ENCODE peak calls at places on chromosomes 16 and 17, in six cellular contexts. G is heart right ventricle, V is PC-9, Z is choroid plexus epithelial cell, E is suprapubic skin, Q is fibroblast of the aortic adventitia. P is an unnamed sample.

GRCh38 chr16:13935408-13935807 is 15.5 kb downstream of the ERCC4 start:
- DNase-seq in G (no peak), V (no peak), Z (no peak), E (no peak), Q (no peak), P (no peak)

GRCh38 chr16:49021136-49021535 is 260.5 kb downstream of the CBLN1 start:
- DNase-seq in G (no peak), V (no peak), Z (no peak), E (no peak), Q (peak; percentile 79), P (peak; percentile 42)

GRCh38 chr16:17965131-17965530 is 371.4 kb downstream of the NPIPA8 start:
- DNase-seq in G (no peak), V (no peak), Z (no peak), E (no peak), Q (no peak), P (no peak)

GRCh38 chr16:15765880-15766279 is 90.9 kb downstream of the MYH11 start:
- DNase-seq in G (peak; percentile 52), V (peak; percentile 45), Z (peak; percentile 35), E (no peak), Q (peak; percentile 40), P (peak; percentile 48)

GRCh38 chr17:65535777-65536572 is 25.5 kb downstream of the AXIN2 start:
- DNase-seq in G (no peak), V (no peak), Z (no peak), E (no peak), Q (peak; percentile 63), P (no peak)

GRCh38 chr17:28335959-28336871 is 654 bp downstream of the TNFAIP1 start:
- DNase-seq in G (peak; percentile 85), V (peak; percentile 75), Z (peak; percentile 90), E (no peak), Q (peak; percentile 96), P (peak; percentile 94)

GRCh38 chr16:55508271-55508921 is 476 bp upstream of the LPCAT2 start:
- DNase-seq in G (no peak), V (no peak), Z (no peak), E (no peak), Q (peak; percentile 65), P (no peak)

GRCh38 chr17:69884361-69884760 is 190.7 kb upstream of the KCNJ16 start:
- DNase-seq in G (no peak), V (no peak), Z (peak; percentile 40), E (no peak), Q (no peak), P (no peak)

GRCh38 chr16:50247123-50247905 is 19.0 kb upstream of the ADCY7 start:
- DNase-seq in G (no peak), V (no peak), Z (no peak), E (no peak), Q (no peak), P (no peak)

GRCh38 chr17:68461589-68461988 is 4.3 kb upstream of the WIPI1 start:
- DNase-seq in G (no peak), V (no peak), Z (no peak), E (no peak), Q (no peak), P (no peak)

GRCh38 chr17:879546-879945 is 97.4 kb downstream of the MRM3 start:
- DNase-seq in G (peak; percentile 86), V (peak; percentile 89), Z (peak; percentile 91), E (peak; percentile 89), Q (peak; percentile 93), P (peak; percentile 80)

GRCh38 chr17:872843-873242 is 90.7 kb downstream of the MRM3 start:
- DNase-seq in G (no peak), V (no peak), Z (no peak), E (no peak), Q (no peak), P (no peak)

GRCh38 chr17:880074-880870 is 98.1 kb downstream of the MRM3 start:
- DNase-seq in G (peak; percentile 73), V (peak; percentile 47), Z (peak; percentile 22), E (no peak), Q (peak; percentile 60), P (peak; percentile 20)

GRCh38 chr17:871731-872517 is 89.8 kb downstream of the MRM3 start:
- DNase-seq in G (no peak), V (no peak), Z (no peak), E (no peak), Q (no peak), P (no peak)

DNA sequence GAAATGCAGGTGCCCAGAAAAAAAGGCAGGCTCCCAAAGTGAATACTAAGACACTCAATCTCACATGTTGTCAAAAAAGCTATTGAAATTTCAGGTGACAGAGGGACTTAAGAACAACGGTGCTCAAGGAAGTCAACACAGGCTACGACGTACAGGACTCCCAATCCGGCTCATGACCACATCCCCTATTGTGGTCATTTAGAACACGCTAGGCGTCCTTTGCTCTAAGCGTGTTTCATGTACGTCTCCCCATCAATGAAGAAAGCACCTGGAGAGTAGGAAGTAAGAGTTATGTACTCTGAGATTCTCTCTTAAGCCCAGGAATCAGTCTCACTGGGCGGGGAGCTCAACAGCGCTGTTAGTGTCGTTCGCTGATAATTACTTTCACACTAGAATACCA is 94.1 kb downstream of the MRM3 start:
- DNase-seq in G (no peak), V (no peak), Z (no peak), E (no peak), Q (no peak), P (no peak)
- TF ChIP-seq CTCF in G (no peak), V (no peak), Z (no peak), E (no peak), Q (no peak), P (no peak)

GRCh38 chr16:26742040-26742439 is 324.7 kb upstream of the C16orf82 start:
- DNase-seq in G (no peak), V (no peak), Z (no peak), E (no peak), Q (no peak), P (no peak)
- H3K4me3 ChIP-seq in G (no peak overlapping the region), V (no peak overlapping the region), Z (no peak overlapping the region), E (no peak overlapping the region), Q (no peak overlapping the region), P (no peak overlapping the region)

GRCh38 chr16:85209526-85210121 is 97.4 kb upstream of the CIBAR2 start:
- DNase-seq in G (peak; percentile 54), V (no peak), Z (no peak), E (no peak), Q (no peak), P (no peak)
- TF ChIP-seq CTCF in G (no peak), V (no peak), Z (peak; percentile 18), E (no peak), Q (no peak), P (no peak)

GRCh38 chr16:89484088-89484501 is 6.3 kb downstream of the ANKRD11 start:
- DNase-seq in G (no peak), V (no peak), Z (no peak), E (no peak), Q (no peak), P (no peak)
- H3K4me3 ChIP-seq in G (no peak overlapping the region), V (no peak overlapping the region), Z (no peak overlapping the region), E (no peak overlapping the region), Q (no peak overlapping the region), P (no peak overlapping the region)

GRCh38 chr16:83397601-83398000 is 410.2 kb upstream of the HSBP1 start:
- DNase-seq in G (no peak), V (no peak), Z (no peak), E (no peak), Q (no peak), P (peak; percentile 2)

GRCh38 chr16:83402160-83402794 is 405.5 kb upstream of the HSBP1 start:
- DNase-seq in G (no peak), V (no peak), Z (no peak), E (no peak), Q (peak; percentile 9), P (no peak)

GRCh38 chr16:83403751-83404150 is 404.0 kb upstream of the HSBP1 start:
- DNase-seq in G (no peak), V (no peak), Z (peak; percentile 50), E (no peak), Q (peak; percentile 72), P (peak; percentile 43)

GRCh38 chr16:83402969-83403368 is 404.8 kb upstream of the HSBP1 start:
- DNase-seq in G (no peak), V (no peak), Z (peak; percentile 69), E (no peak), Q (peak; percentile 14), P (peak; percentile 47)

DNA sequence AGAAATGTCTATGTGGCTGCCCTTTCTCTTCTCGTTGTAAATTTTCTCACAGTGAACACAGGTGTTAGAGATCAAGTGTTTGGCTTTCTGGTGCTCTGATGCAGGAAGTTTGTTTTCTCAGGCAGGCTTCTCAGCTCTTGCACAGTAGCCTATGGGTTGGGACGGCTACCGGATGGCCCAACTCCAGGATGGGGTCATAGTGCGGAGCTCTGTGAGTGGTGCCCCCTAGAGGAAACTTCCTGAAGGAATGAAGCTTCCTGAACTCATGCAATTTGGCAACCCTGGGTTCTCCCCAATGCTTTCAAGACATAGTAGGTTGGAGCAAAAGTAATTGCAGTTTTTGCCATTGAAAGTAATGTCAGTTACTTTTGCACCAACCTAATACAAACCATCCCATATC is 407.5 kb upstream of the HSBP1 start:
- DNase-seq in G (no peak), V (no peak), Z (peak; percentile 32), E (no peak), Q (no peak), P (peak; percentile 17)
- TF ChIP-seq CTCF in G (no peak), V (no peak), Z (peak; percentile 33), E (no peak), Q (no peak), P (no peak)

GRCh38 chr16:165218-165538 is 600 bp upstream of the HBM start:
- DNase-seq in G (no peak), V (no peak), Z (no peak), E (no peak), Q (no peak), P (no peak)

GRCh38 chr16:168424-168823 is 2.6 kb downstream of the HBM start:
- DNase-seq in G (no peak), V (no peak), Z (no peak), E (no peak), Q (no peak), P (no peak)

GRCh38 chr16:167117-167462 is 1.3 kb downstream of the HBM start:
- DNase-seq in G (no peak), V (no peak), Z (no peak), E (no peak), Q (no peak), P (no peak)

GRCh38 chr16:166375-167116 is 768 bp downstream of the HBM start:
- DNase-seq in G (no peak), V (no peak), Z (no peak), E (no peak), Q (no peak), P (no peak)

DNA sequence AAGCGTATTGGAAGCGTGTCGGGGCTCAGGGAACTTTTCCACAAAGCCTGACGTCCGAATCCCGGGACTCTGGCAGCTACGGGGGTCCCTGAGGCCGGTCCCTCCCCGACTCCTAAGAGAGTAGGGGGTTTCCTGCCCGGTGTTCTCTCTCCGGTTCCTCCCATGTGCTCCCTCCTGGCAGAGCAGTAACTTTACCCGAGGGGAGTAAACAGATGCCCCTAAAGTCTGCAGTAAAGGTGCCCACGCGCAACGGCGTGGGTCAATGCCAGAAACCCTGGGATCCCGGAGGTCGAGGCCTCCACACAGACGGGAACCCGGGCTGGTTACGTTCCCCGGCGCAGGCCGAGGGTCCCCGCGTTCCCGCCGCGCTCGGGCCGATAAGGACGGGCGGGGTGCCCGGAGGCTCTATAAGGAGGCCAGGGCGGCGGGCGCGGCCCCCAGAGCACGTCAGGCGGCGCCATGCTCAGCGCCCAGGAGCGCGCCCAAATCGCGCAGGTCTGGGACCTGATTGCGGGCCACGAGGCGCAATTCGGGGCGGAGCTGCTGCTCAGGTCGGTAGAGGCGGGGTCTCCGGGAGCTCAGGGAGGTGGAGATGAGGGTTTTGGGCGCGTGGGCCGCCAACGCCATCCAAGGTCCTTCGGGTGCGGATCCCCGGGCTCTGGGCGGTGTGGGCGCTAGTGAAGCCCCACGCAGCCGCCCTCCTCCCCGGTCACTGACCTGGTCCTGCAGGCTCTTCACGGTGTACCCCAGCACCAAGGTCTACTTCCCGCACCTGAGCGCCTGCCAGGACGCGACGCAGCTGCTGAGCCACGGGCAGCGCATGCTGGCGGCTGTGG is at the start of gene HBM:
- DNase-seq in G (no peak), V (no peak), Z (no peak), E (no peak), Q (no peak), P (no peak)
- H3K4me3 ChIP-seq in G (no peak within 1 kb of the TSS), V (no peak within 1 kb of the TSS), Z (no peak within 1 kb of the TSS), E (peak within 1 kb of the TSS; percentile 26), Q (no peak within 1 kb of the TSS), P (no peak within 1 kb of the TSS)